ENCODE peak calls at places on chromosomes 6 and 20, in eight cellular contexts. G is PC-3; S is psoas muscle; M is lung; Q is tibial artery; D is testis; R is CD4-positive, CD25-positive, alpha-beta regulatory T cell; T is heart left ventricle. O is an unnamed sample.

GRCh38 chr6:3453410-3453809 is 3.4 kb downstream of the SLC22A23 start:
- DNase-seq in G (no peak), S (no peak), M (no peak), Q (no peak), D (no peak), R (no peak), T (no peak), O (no peak)

GRCh38 chr6:70099732-70100131 is 203.2 kb downstream of the COL9A1 start:
- DNase-seq in G (no peak), S (no peak), M (no peak), Q (no peak), D (no peak), R (no peak), T (no peak), O (no peak)

GRCh38 chr6:96907498-96907897 is 9.8 kb upstream of the NDUFAF4 start:
- DNase-seq in G (no peak), S (no peak), M (no peak), Q (no peak), D (peak; percentile 22), R (no peak), T (no peak), O (no peak)

GRCh38 chr6:130602151-130602770 is 224.9 kb upstream of the SMLR1 start:
- DNase-seq in G (peak; percentile 95), S (no peak), M (no peak), Q (no peak), D (no peak), R (no peak), T (no peak), O (no peak)

GRCh38 chr6:1600063-1600763 is 9.5 kb upstream of the FOXC1 start:
- DNase-seq in G (no peak), S (no peak), M (no peak), Q (no peak), D (no peak), R (no peak), T (no peak), O (no peak)

GRCh38 chr20:1965520-1966278 is 28.2 kb downstream of the PDYN start:
- DNase-seq in G (peak; percentile 74), S (peak; percentile 86), M (peak; percentile 69), Q (peak; percentile 82), D (peak; percentile 90), R (peak; percentile 41), T (peak; percentile 69), O (peak; percentile 87)

GRCh38 chr20:46084805-46085792 is 4.7 kb downstream of the NCOA5 start:
- DNase-seq in G (peak; percentile 72), S (no peak), M (no peak), Q (no peak), D (no peak), R (no peak), T (no peak), O (peak; percentile 87)

GRCh38 chr6:3372184-3372846 is 84.5 kb downstream of the SLC22A23 start:
- DNase-seq in G (no peak), S (no peak), M (no peak), Q (no peak), D (no peak), R (no peak), T (no peak), O (no peak)

GRCh38 chr20:35463455-35464300 is 8.3 kb downstream of the CEP250 start:
- DNase-seq in G (peak; percentile 85), S (no peak), M (peak; percentile 48), Q (no peak), D (peak; percentile 81), R (peak; percentile 37), T (peak; percentile 44), O (peak; percentile 66)

GRCh38 chr6:15026832-15027231 is 219.0 kb upstream of the JARID2 start:
- DNase-seq in G (peak; percentile 78), S (no peak), M (peak; percentile 32), Q (no peak), D (no peak), R (no peak), T (no peak), O (no peak)

GRCh38 chr20:44765647-44766367 is 20.1 kb downstream of the KCNK15 start:
- DNase-seq in G (peak; percentile 49), S (no peak), M (no peak), Q (no peak), D (peak; percentile 64), R (no peak), T (no peak), O (no peak)

GRCh38 chr6:43714311-43715055 is 26.9 kb upstream of the MRPS18A start:
- DNase-seq in G (no peak), S (peak; percentile 79), M (no peak), Q (no peak), D (no peak), R (no peak), T (no peak), O (no peak)

GRCh38 chr6:130098317-130098716 is 79.9 kb downstream of the L3MBTL3 start:
- DNase-seq in G (peak; percentile 19), S (no peak), M (no peak), Q (no peak), D (no peak), R (no peak), T (no peak), O (peak; percentile 10)

GRCh38 chr6:157539900-157540752 is 159.1 kb downstream of the ZDHHC14 start:
- DNase-seq in G (no peak), S (no peak), M (no peak), Q (no peak), D (no peak), R (no peak), T (no peak), O (no peak)

DNA sequence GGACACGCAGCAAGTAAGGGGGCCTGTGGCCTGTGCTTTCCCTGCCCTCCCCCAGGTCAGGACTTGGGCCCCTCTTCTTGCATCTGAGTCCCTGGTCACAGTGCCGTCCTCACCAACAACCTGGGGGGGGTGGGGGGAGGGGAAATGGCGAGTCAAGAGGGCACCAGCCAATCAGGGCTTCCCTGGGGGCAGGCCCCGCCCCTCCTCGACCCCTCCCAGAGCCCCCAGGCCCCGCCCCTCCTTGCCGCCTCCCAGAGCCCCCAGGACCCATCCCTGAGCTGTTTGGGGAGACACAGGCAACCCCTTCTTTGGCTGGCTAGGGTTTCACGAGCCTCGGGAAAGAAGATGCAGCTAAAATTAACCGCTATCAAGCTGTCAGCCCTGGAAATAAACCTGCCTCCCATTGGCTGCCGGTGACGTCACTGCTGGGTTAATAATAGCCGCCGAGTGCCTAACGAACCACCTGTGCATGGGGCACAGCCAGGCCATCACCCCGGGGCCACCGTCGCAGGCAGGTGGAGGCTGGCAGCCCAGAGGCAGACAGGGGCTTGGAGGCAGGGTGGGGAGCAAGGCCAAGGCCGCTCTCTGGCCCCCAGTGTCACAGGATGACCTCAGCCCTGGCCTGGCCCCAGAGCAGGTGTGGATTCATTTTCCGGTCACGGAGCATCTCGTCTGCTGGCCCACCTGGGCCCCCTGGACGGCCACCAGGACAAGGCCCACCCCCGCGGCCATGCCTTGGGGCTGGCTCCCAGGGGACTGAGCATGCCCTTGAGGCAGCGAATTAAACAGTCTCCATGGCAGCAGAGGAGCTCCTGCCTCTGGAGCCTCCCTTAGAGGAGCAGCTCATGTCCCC is 3.2 kb upstream of the EEF1A2 start:
- DNase-seq in G (no peak), S (peak; percentile 92), M (no peak), Q (no peak), D (peak; percentile 54), R (no peak), T (peak; percentile 85), O (no peak)
- H3K27me3 ChIP-seq in G (no peaks in the 10 kb centered on the region), S (peaks cover 2% of the 10 kb centered on the region), M (peaks cover 15% of the 10 kb centered on the region), Q (no peaks in the 10 kb centered on the region), D (no peaks in the 10 kb centered on the region), R (no peaks in the 10 kb centered on the region), T (peaks cover 8% of the 10 kb centered on the region), O (no peaks in the 10 kb centered on the region)

GRCh38 chr20:34110025-34111013 is 1.7 kb downstream of the EIF2S2 start:
- DNase-seq in G (no peak), S (no peak), M (no peak), Q (no peak), D (no peak), R (no peak), T (no peak), O (no peak)
- H3K4me3 ChIP-seq in G (peak overlapping the region; percentile 97), S (peak overlapping the region; percentile 99), M (peak overlapping the region; percentile 33), Q (peak overlapping the region; percentile 87), D (peak overlapping the region; percentile 94), R (peak overlapping the region; percentile 95), T (peak overlapping the region; percentile 96), O (peak overlapping the region; percentile 99)

GRCh38 chr6:99030915-99031314 is 83.2 kb upstream of the FBXL4 start:
- DNase-seq in G (no peak), S (no peak), M (no peak), Q (no peak), D (no peak), R (no peak), T (no peak), O (no peak)

GRCh38 chr6:99031957-99032356 is 84.2 kb upstream of the FBXL4 start:
- DNase-seq in G (no peak), S (no peak), M (no peak), Q (no peak), D (no peak), R (no peak), T (no peak), O (no peak)

GRCh38 chr6:99036672-99037071 is 88.9 kb upstream of the FBXL4 start:
- DNase-seq in G (no peak), S (no peak), M (no peak), Q (no peak), D (no peak), R (no peak), T (no peak), O (no peak)

DNA sequence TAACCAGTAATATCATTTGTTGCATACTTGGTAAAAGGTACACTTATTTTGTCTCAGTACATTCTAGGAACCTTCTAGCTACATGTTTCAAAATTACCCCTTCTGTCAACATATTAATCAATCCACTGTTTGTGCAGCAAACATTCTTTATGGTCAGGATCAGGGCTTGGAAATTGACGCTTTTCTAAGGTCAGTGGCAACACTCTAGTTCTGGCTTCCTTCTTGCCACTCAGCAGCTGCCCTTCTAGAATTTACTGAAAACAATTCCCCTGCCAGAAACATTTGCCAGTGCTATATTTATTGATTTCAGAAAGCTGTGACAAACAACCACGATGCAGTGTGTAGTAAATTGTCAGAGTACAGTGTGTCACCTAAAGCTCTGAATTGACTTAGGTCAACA is 84.7 kb upstream of the FBXL4 start:
- DNase-seq in G (no peak), S (no peak), M (no peak), Q (no peak), D (no peak), R (no peak), T (no peak), O (no peak)
- H3K4me1 ChIP-seq in G (no peaks in the 10 kb centered on the region), S (peaks cover 11% of the 10 kb centered on the region), M (no peaks in the 10 kb centered on the region), Q (no peaks in the 10 kb centered on the region), D (no peaks in the 10 kb centered on the region), R (no peaks in the 10 kb centered on the region), T (no peaks in the 10 kb centered on the region), O (no peaks in the 10 kb centered on the region)

GRCh38 chr20:63015147-63015664 is 8.4 kb upstream of the BHLHE23 start:
- DNase-seq in G (no peak), S (peak; percentile 28), M (no peak), Q (no peak), D (no peak), R (no peak), T (no peak), O (no peak)

GRCh38 chr20:63014710-63015109 is 7.9 kb upstream of the BHLHE23 start:
- DNase-seq in G (no peak), S (no peak), M (no peak), Q (no peak), D (no peak), R (no peak), T (no peak), O (peak; percentile 32)

GRCh38 chr20:63015665-63016361 is 9.0 kb upstream of the BHLHE23 start:
- DNase-seq in G (no peak), S (peak; percentile 40), M (no peak), Q (no peak), D (no peak), R (no peak), T (no peak), O (no peak)

GRCh38 chr20:63013207-63013606 is 6.4 kb upstream of the BHLHE23 start:
- DNase-seq in G (no peak), S (no peak), M (no peak), Q (no peak), D (no peak), R (no peak), T (no peak), O (no peak)

GRCh38 chr20:63014287-63014686 is 7.5 kb upstream of the BHLHE23 start:
- DNase-seq in G (no peak), S (no peak), M (no peak), Q (no peak), D (no peak), R (no peak), T (no peak), O (no peak)
- H3K27me3 ChIP-seq in G (peaks cover 79% of the 10 kb centered on the region), S (peaks cover 37% of the 10 kb centered on the region), M (peaks cover 32% of the 10 kb centered on the region), Q (no peaks in the 10 kb centered on the region), D (no peaks in the 10 kb centered on the region), R (peaks cover 15% of the 10 kb centered on the region), T (peaks cover 53% of the 10 kb centered on the region), O (peaks cover 80% of the 10 kb centered on the region)

O was measured in HAP-1.